ENCODE peak calls at places on chromosomes 12 and 14, in nine cellular contexts. One of them, this sample, is unnamed.

GRCh38 chr14:58752280-58752679 is 114.5 kb downstream of the DACT1 start:
- DNase-seq in GM12865: no peak
- DNase-seq in heart left ventricle: no peak
- DNase-seq in fibroblast of pulmonary artery: no peak
- DNase-seq in fibroblast of mammary gland: no peak
- DNase-seq in choroid plexus epithelial cell: no peak
- DNase-seq in aorta: no peak
- DNase-seq in lower leg skin: no peak
- DNase-seq in A549: no peak
- DNase-seq in this sample: no peak

GRCh38 chr12:15289192-15289591 is 33.1 kb upstream of the PTPRO start:
- DNase-seq in GM12865: no peak
- DNase-seq in heart left ventricle: no peak
- DNase-seq in fibroblast of pulmonary artery: no peak
- DNase-seq in fibroblast of mammary gland: no peak
- DNase-seq in choroid plexus epithelial cell: no peak
- DNase-seq in aorta: no peak
- DNase-seq in lower leg skin: no peak
- DNase-seq in A549: no peak
- DNase-seq in this sample: no peak

GRCh38 chr14:86708846-86709339 is 1178.9 kb downstream of the FLRT2 start:
- DNase-seq in GM12865: no peak
- DNase-seq in heart left ventricle: no peak
- DNase-seq in fibroblast of pulmonary artery: no peak
- DNase-seq in fibroblast of mammary gland: no peak
- DNase-seq in choroid plexus epithelial cell: no peak
- DNase-seq in aorta: no peak
- DNase-seq in lower leg skin: no peak
- DNase-seq in A549: no peak
- DNase-seq in this sample: no peak

GRCh38 chr12:57724003-57724935 is 14.3 kb downstream of the AGAP2 start:
- DNase-seq in GM12865: no peak
- DNase-seq in heart left ventricle: peak
- DNase-seq in fibroblast of pulmonary artery: no peak
- DNase-seq in fibroblast of mammary gland: no peak
- DNase-seq in choroid plexus epithelial cell: no peak
- DNase-seq in aorta: no peak
- DNase-seq in lower leg skin: no peak
- DNase-seq in A549: no peak
- DNase-seq in this sample: no peak

GRCh38 chr14:54440870-54441868 is at the start of gene CNIH1:
- DNase-seq in GM12865: peak
- DNase-seq in heart left ventricle: peak
- DNase-seq in fibroblast of pulmonary artery: peak
- DNase-seq in fibroblast of mammary gland: peak
- DNase-seq in choroid plexus epithelial cell: peak
- DNase-seq in aorta: peak
- DNase-seq in lower leg skin: peak
- DNase-seq in A549: peak
- DNase-seq in this sample: peak

GRCh38 chr12:93851245-93851665 is 174.1 kb downstream of the CRADD start:
- DNase-seq in GM12865: peak
- DNase-seq in heart left ventricle: no peak
- DNase-seq in fibroblast of pulmonary artery: no peak
- DNase-seq in fibroblast of mammary gland: no peak
- DNase-seq in choroid plexus epithelial cell: no peak
- DNase-seq in aorta: no peak
- DNase-seq in lower leg skin: no peak
- DNase-seq in A549: no peak
- DNase-seq in this sample: no peak

GRCh38 chr12:94111290-94111689 is 37.1 kb upstream of the PLXNC1 start:
- DNase-seq in GM12865: no peak
- DNase-seq in heart left ventricle: no peak
- DNase-seq in fibroblast of pulmonary artery: no peak
- DNase-seq in fibroblast of mammary gland: no peak
- DNase-seq in choroid plexus epithelial cell: no peak
- DNase-seq in aorta: no peak
- DNase-seq in lower leg skin: no peak
- DNase-seq in A549: no peak
- DNase-seq in this sample: no peak

GRCh38 chr12:71685312-71685906 is 473 bp upstream of the TMEM19 start:
- DNase-seq in GM12865: no peak
- DNase-seq in heart left ventricle: no peak
- DNase-seq in fibroblast of pulmonary artery: no peak
- DNase-seq in fibroblast of mammary gland: no peak
- DNase-seq in choroid plexus epithelial cell: no peak
- DNase-seq in aorta: no peak
- DNase-seq in lower leg skin: no peak
- DNase-seq in A549: peak
- DNase-seq in this sample: no peak

GRCh38 chr14:23147676-23148075 is 28.6 kb upstream of the CEBPE start:
- DNase-seq in GM12865: no peak
- DNase-seq in heart left ventricle: no peak
- DNase-seq in fibroblast of pulmonary artery: peak
- DNase-seq in fibroblast of mammary gland: peak
- DNase-seq in choroid plexus epithelial cell: peak
- DNase-seq in aorta: no peak
- DNase-seq in lower leg skin: no peak
- DNase-seq in A549: peak
- DNase-seq in this sample: no peak

GRCh38 chr14:61472025-61472672 is 150.8 kb downstream of the PRKCH start:
- DNase-seq in GM12865: peak
- DNase-seq in heart left ventricle: peak
- DNase-seq in fibroblast of pulmonary artery: peak
- DNase-seq in fibroblast of mammary gland: peak
- DNase-seq in choroid plexus epithelial cell: peak
- DNase-seq in aorta: no peak
- DNase-seq in lower leg skin: no peak
- DNase-seq in A549: peak
- DNase-seq in this sample: no peak

GRCh38 chr12:97639702-97640101 is 177.1 kb downstream of the RMST start:
- DNase-seq in GM12865: no peak
- DNase-seq in heart left ventricle: no peak
- DNase-seq in fibroblast of pulmonary artery: no peak
- DNase-seq in fibroblast of mammary gland: peak
- DNase-seq in choroid plexus epithelial cell: no peak
- DNase-seq in aorta: no peak
- DNase-seq in lower leg skin: no peak
- DNase-seq in A549: no peak
- DNase-seq in this sample: peak

GRCh38 chr12:15522574-15523187 is 200.4 kb downstream of the PTPRO start:
- DNase-seq in GM12865: peak
- DNase-seq in heart left ventricle: no peak
- DNase-seq in fibroblast of pulmonary artery: peak
- DNase-seq in fibroblast of mammary gland: peak
- DNase-seq in choroid plexus epithelial cell: peak
- DNase-seq in aorta: no peak
- DNase-seq in lower leg skin: no peak
- DNase-seq in A549: peak
- DNase-seq in this sample: peak

GRCh38 chr14:103726474-103726873 is 10.9 kb downstream of the ZFYVE21 start:
- DNase-seq in GM12865: no peak
- DNase-seq in heart left ventricle: no peak
- DNase-seq in fibroblast of pulmonary artery: no peak
- DNase-seq in fibroblast of mammary gland: no peak
- DNase-seq in choroid plexus epithelial cell: no peak
- DNase-seq in aorta: peak
- DNase-seq in lower leg skin: no peak
- DNase-seq in A549: no peak
- DNase-seq in this sample: no peak

GRCh38 chr12:42794811-42795210 is 205.3 kb upstream of the PRICKLE1 start:
- DNase-seq in GM12865: no peak
- DNase-seq in heart left ventricle: no peak
- DNase-seq in fibroblast of pulmonary artery: no peak
- DNase-seq in fibroblast of mammary gland: peak
- DNase-seq in choroid plexus epithelial cell: no peak
- DNase-seq in aorta: no peak
- DNase-seq in lower leg skin: no peak
- DNase-seq in A549: no peak
- DNase-seq in this sample: no peak

GRCh38 chr14:54686871-54687749 is 120.2 kb downstream of the SAMD4A start:
- DNase-seq in GM12865: no peak
- DNase-seq in heart left ventricle: no peak
- DNase-seq in fibroblast of pulmonary artery: no peak
- DNase-seq in fibroblast of mammary gland: peak
- DNase-seq in choroid plexus epithelial cell: no peak
- DNase-seq in aorta: no peak
- DNase-seq in lower leg skin: no peak
- DNase-seq in A549: no peak
- DNase-seq in this sample: no peak

GRCh38 chr14:71344506-71344905 is 437.2 kb downstream of the PCNX1 start:
- DNase-seq in GM12865: no peak
- DNase-seq in heart left ventricle: no peak
- DNase-seq in fibroblast of pulmonary artery: no peak
- DNase-seq in fibroblast of mammary gland: no peak
- DNase-seq in choroid plexus epithelial cell: no peak
- DNase-seq in aorta: no peak
- DNase-seq in lower leg skin: no peak
- DNase-seq in A549: no peak
- DNase-seq in this sample: no peak

GRCh38 chr12:4272976-4273650 is 449 bp upstream of the CCND2 start:
- DNase-seq in GM12865: no peak
- DNase-seq in heart left ventricle: no peak
- DNase-seq in fibroblast of pulmonary artery: no peak
- DNase-seq in fibroblast of mammary gland: no peak
- DNase-seq in choroid plexus epithelial cell: no peak
- DNase-seq in aorta: no peak
- DNase-seq in lower leg skin: no peak
- DNase-seq in A549: no peak
- DNase-seq in this sample: peak

GRCh38 chr14:97995571-97995970 is 1198.4 kb downstream of the VRK1 start:
- DNase-seq in GM12865: no peak
- DNase-seq in heart left ventricle: no peak
- DNase-seq in fibroblast of pulmonary artery: no peak
- DNase-seq in fibroblast of mammary gland: no peak
- DNase-seq in choroid plexus epithelial cell: no peak
- DNase-seq in aorta: no peak
- DNase-seq in lower leg skin: no peak
- DNase-seq in A549: no peak
- DNase-seq in this sample: no peak

GRCh38 chr12:2959194-2959507 is at the start of gene TEAD4:
- DNase-seq in GM12865: peak
- DNase-seq in heart left ventricle: peak
- DNase-seq in fibroblast of pulmonary artery: peak
- DNase-seq in fibroblast of mammary gland: peak
- DNase-seq in choroid plexus epithelial cell: peak
- DNase-seq in aorta: peak
- DNase-seq in lower leg skin: no peak
- DNase-seq in A549: peak
- DNase-seq in this sample: peak
- H3K4me3 ChIP-seq in GM12865: peak
- H3K4me3 ChIP-seq in heart left ventricle: peak
- H3K4me3 ChIP-seq in fibroblast of pulmonary artery: peak
- H3K4me3 ChIP-seq in fibroblast of mammary gland: peak
- H3K4me3 ChIP-seq in choroid plexus epithelial cell: peak
- H3K4me3 ChIP-seq in aorta: peak
- H3K4me3 ChIP-seq in lower leg skin: peak
- H3K4me3 ChIP-seq in A549: peak
- H3K4me3 ChIP-seq in this sample: peak

DNA sequence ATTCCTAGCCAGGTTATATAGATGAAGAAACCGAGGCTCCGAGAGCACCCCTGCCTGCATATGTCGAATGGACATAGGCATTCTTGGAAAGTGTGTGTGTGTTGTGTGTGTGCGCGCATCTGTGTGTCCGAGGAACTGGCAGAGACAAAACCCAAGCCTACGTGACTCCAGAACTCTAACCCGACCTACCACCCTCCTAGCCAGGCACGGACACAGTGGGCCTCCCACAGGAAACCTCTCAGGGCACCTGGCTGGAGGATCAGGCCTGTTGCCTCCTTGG is 543 bp upstream of the PGF start:
- DNase-seq in GM12865: no peak
- DNase-seq in heart left ventricle: no peak
- DNase-seq in fibroblast of pulmonary artery: no peak
- DNase-seq in fibroblast of mammary gland: no peak
- DNase-seq in choroid plexus epithelial cell: no peak
- DNase-seq in aorta: no peak
- DNase-seq in lower leg skin: no peak
- DNase-seq in A549: no peak
- DNase-seq in this sample: no peak
- H3K4me3 ChIP-seq in GM12865: no peak
- H3K4me3 ChIP-seq in heart left ventricle: peak
- H3K4me3 ChIP-seq in fibroblast of pulmonary artery: peak
- H3K4me3 ChIP-seq in fibroblast of mammary gland: no peak
- H3K4me3 ChIP-seq in choroid plexus epithelial cell: no peak
- H3K4me3 ChIP-seq in aorta: no peak
- H3K4me3 ChIP-seq in lower leg skin: no peak
- H3K4me3 ChIP-seq in A549: peak
- H3K4me3 ChIP-seq in this sample: peak

GRCh38 chr12:132186857-132187620 is 42.8 kb downstream of the NOC4L start:
- DNase-seq in GM12865: no peak
- DNase-seq in heart left ventricle: no peak
- DNase-seq in fibroblast of pulmonary artery: no peak
- DNase-seq in fibroblast of mammary gland: no peak
- DNase-seq in choroid plexus epithelial cell: no peak
- DNase-seq in aorta: no peak
- DNase-seq in lower leg skin: no peak
- DNase-seq in A549: no peak
- DNase-seq in this sample: no peak
- H3K4me3 ChIP-seq in GM12865: no peak
- H3K4me3 ChIP-seq in heart left ventricle: no peak
- H3K4me3 ChIP-seq in fibroblast of pulmonary artery: no peak
- H3K4me3 ChIP-seq in fibroblast of mammary gland: no peak
- H3K4me3 ChIP-seq in choroid plexus epithelial cell: no peak
- H3K4me3 ChIP-seq in aorta: no peak
- H3K4me3 ChIP-seq in lower leg skin: no peak
- H3K4me3 ChIP-seq in A549: no peak
- H3K4me3 ChIP-seq in this sample: no peak

GRCh38 chr12:47020211-47020821 is 59.1 kb upstream of the PCED1B start:
- DNase-seq in GM12865: no peak
- DNase-seq in heart left ventricle: no peak
- DNase-seq in fibroblast of pulmonary artery: no peak
- DNase-seq in fibroblast of mammary gland: no peak
- DNase-seq in choroid plexus epithelial cell: no peak
- DNase-seq in aorta: no peak
- DNase-seq in lower leg skin: no peak
- DNase-seq in A549: no peak
- DNase-seq in this sample: no peak

GRCh38 chr12:47023311-47023710 is 56.1 kb upstream of the PCED1B start:
- DNase-seq in GM12865: no peak
- DNase-seq in heart left ventricle: no peak
- DNase-seq in fibroblast of pulmonary artery: no peak
- DNase-seq in fibroblast of mammary gland: no peak
- DNase-seq in choroid plexus epithelial cell: no peak
- DNase-seq in aorta: no peak
- DNase-seq in lower leg skin: no peak
- DNase-seq in A549: no peak
- DNase-seq in this sample: no peak

GRCh38 chr12:47021298-47021697 is 58.1 kb upstream of the PCED1B start:
- DNase-seq in GM12865: peak
- DNase-seq in heart left ventricle: no peak
- DNase-seq in fibroblast of pulmonary artery: peak
- DNase-seq in fibroblast of mammary gland: peak
- DNase-seq in choroid plexus epithelial cell: peak
- DNase-seq in aorta: no peak
- DNase-seq in lower leg skin: no peak
- DNase-seq in A549: peak
- DNase-seq in this sample: peak

GRCh38 chr12:47023944-47024343 is 55.5 kb upstream of the PCED1B start:
- DNase-seq in GM12865: no peak
- DNase-seq in heart left ventricle: no peak
- DNase-seq in fibroblast of pulmonary artery: no peak
- DNase-seq in fibroblast of mammary gland: no peak
- DNase-seq in choroid plexus epithelial cell: no peak
- DNase-seq in aorta: no peak
- DNase-seq in lower leg skin: no peak
- DNase-seq in A549: no peak
- DNase-seq in this sample: no peak

GRCh38 chr12:47022296-47022695 is 57.1 kb upstream of the PCED1B start:
- DNase-seq in GM12865: no peak
- DNase-seq in heart left ventricle: no peak
- DNase-seq in fibroblast of pulmonary artery: peak
- DNase-seq in fibroblast of mammary gland: peak
- DNase-seq in choroid plexus epithelial cell: peak
- DNase-seq in aorta: no peak
- DNase-seq in lower leg skin: no peak
- DNase-seq in A549: no peak
- DNase-seq in this sample: no peak
- H3K4me3 ChIP-seq in GM12865: no peak
- H3K4me3 ChIP-seq in heart left ventricle: no peak
- H3K4me3 ChIP-seq in fibroblast of pulmonary artery: no peak
- H3K4me3 ChIP-seq in fibroblast of mammary gland: no peak
- H3K4me3 ChIP-seq in choroid plexus epithelial cell: no peak
- H3K4me3 ChIP-seq in aorta: no peak
- H3K4me3 ChIP-seq in lower leg skin: no peak
- H3K4me3 ChIP-seq in A549: no peak
- H3K4me3 ChIP-seq in this sample: no peak

This sample was measured in GM23338.